ENCODE peak calls at places on chromosomes 7 and 10, in nine cellular contexts. One of them, this sample, is unnamed.

GRCh38 chr10:113594673-113595072 is 41.8 kb downstream of the HABP2 start:
- DNase-seq in MM.1S: no peak
- DNase-seq in epithelial cell of esophagus: no peak
- DNase-seq in GM13976: no peak
- DNase-seq in RWPE1: no peak
- DNase-seq in activated B cell treated with CpG ODN at 0.5 μM for 24 hours: no peak
- DNase-seq in LNCaP clone FGC: no peak
- DNase-seq in foreskin fibroblast: no peak
- DNase-seq in AG04450: no peak
- DNase-seq in this sample: no peak

GRCh38 chr7:69695998-69696657 is 97.9 kb downstream of the AUTS2 start:
- DNase-seq in activated B cell treated with CpG ODN at 0.5 μM for 24 hours: no peak
- DNase-seq in foreskin fibroblast: no peak
- DNase-seq in MM.1S: peak; percentile 87
- DNase-seq in LNCaP clone FGC: no peak
- DNase-seq in RWPE1: no peak
- DNase-seq in AG04450: no peak
- DNase-seq in GM13976: peak; percentile 58
- DNase-seq in epithelial cell of esophagus: no peak
- DNase-seq in this sample: no peak

GRCh38 chr7:93923946-93924345 is 2.4 kb downstream of the GNG11 start:
- DNase-seq in epithelial cell of esophagus: no peak
- DNase-seq in foreskin fibroblast: peak; percentile 39
- DNase-seq in GM13976: no peak
- DNase-seq in activated B cell treated with CpG ODN at 0.5 μM for 24 hours: no peak
- DNase-seq in RWPE1: no peak
- DNase-seq in LNCaP clone FGC: no peak
- DNase-seq in AG04450: no peak
- DNase-seq in MM.1S: no peak
- DNase-seq in this sample: no peak

GRCh38 chr7:111486472-111487142 is 75.7 kb downstream of the IMMP2L start:
- DNase-seq in activated B cell treated with CpG ODN at 0.5 μM for 24 hours: no peak
- DNase-seq in LNCaP clone FGC: peak; percentile 65
- DNase-seq in AG04450: peak; percentile 23
- DNase-seq in epithelial cell of esophagus: peak; percentile 61
- DNase-seq in RWPE1: peak; percentile 48
- DNase-seq in foreskin fibroblast: peak; percentile 76
- DNase-seq in MM.1S: peak; percentile 53
- DNase-seq in GM13976: peak; percentile 56
- DNase-seq in this sample: peak; percentile 19

GRCh38 chr7:151247611-151248176 is 800 bp downstream of the SMARCD3 start:
- DNase-seq in GM13976: no peak
- DNase-seq in AG04450: no peak
- DNase-seq in MM.1S: no peak
- DNase-seq in epithelial cell of esophagus: no peak
- DNase-seq in foreskin fibroblast: peak; percentile 62
- DNase-seq in LNCaP clone FGC: no peak
- DNase-seq in RWPE1: no peak
- DNase-seq in activated B cell treated with CpG ODN at 0.5 μM for 24 hours: no peak
- DNase-seq in this sample: no peak

GRCh38 chr10:104980401-104980800 is 339.3 kb downstream of the SORCS3 start:
- DNase-seq in foreskin fibroblast: no peak
- DNase-seq in MM.1S: no peak
- DNase-seq in RWPE1: no peak
- DNase-seq in activated B cell treated with CpG ODN at 0.5 μM for 24 hours: no peak
- DNase-seq in LNCaP clone FGC: no peak
- DNase-seq in AG04450: no peak
- DNase-seq in epithelial cell of esophagus: no peak
- DNase-seq in GM13976: no peak
- DNase-seq in this sample: no peak

GRCh38 chr10:50385610-50386009 is 134.3 kb upstream of the ASAH2 start:
- DNase-seq in RWPE1: no peak
- DNase-seq in MM.1S: no peak
- DNase-seq in epithelial cell of esophagus: peak; percentile 65
- DNase-seq in foreskin fibroblast: peak; percentile 65
- DNase-seq in AG04450: no peak
- DNase-seq in activated B cell treated with CpG ODN at 0.5 μM for 24 hours: no peak
- DNase-seq in GM13976: no peak
- DNase-seq in LNCaP clone FGC: no peak
- DNase-seq in this sample: no peak

GRCh38 chr10:124944982-124945381 is 3.1 kb downstream of the ZRANB1 start:
- DNase-seq in LNCaP clone FGC: no peak
- DNase-seq in RWPE1: no peak
- DNase-seq in activated B cell treated with CpG ODN at 0.5 μM for 24 hours: no peak
- DNase-seq in AG04450: no peak
- DNase-seq in foreskin fibroblast: peak; percentile 54
- DNase-seq in epithelial cell of esophagus: no peak
- DNase-seq in MM.1S: no peak
- DNase-seq in GM13976: no peak
- DNase-seq in this sample: no peak

GRCh38 chr10:131724891-131725735 is 175.7 kb upstream of the PPP2R2D start:
- DNase-seq in epithelial cell of esophagus: no peak
- DNase-seq in foreskin fibroblast: no peak
- DNase-seq in activated B cell treated with CpG ODN at 0.5 μM for 24 hours: no peak
- DNase-seq in MM.1S: no peak
- DNase-seq in GM13976: peak; percentile 15
- DNase-seq in LNCaP clone FGC: no peak
- DNase-seq in RWPE1: no peak
- DNase-seq in AG04450: no peak
- DNase-seq in this sample: no peak

GRCh38 chr7:28086198-28086597 is 94.4 kb downstream of the JAZF1 start:
- DNase-seq in RWPE1: no peak
- DNase-seq in epithelial cell of esophagus: no peak
- DNase-seq in foreskin fibroblast: no peak
- DNase-seq in AG04450: no peak
- DNase-seq in MM.1S: peak; percentile 65
- DNase-seq in LNCaP clone FGC: no peak
- DNase-seq in activated B cell treated with CpG ODN at 0.5 μM for 24 hours: no peak
- DNase-seq in GM13976: no peak
- DNase-seq in this sample: no peak

GRCh38 chr7:101218236-101219130 is 518 bp downstream of the ZNHIT1 start:
- DNase-seq in activated B cell treated with CpG ODN at 0.5 μM for 24 hours: no peak
- DNase-seq in RWPE1: no peak
- DNase-seq in epithelial cell of esophagus: no peak
- DNase-seq in AG04450: no peak
- DNase-seq in LNCaP clone FGC: no peak
- DNase-seq in foreskin fibroblast: no peak
- DNase-seq in GM13976: no peak
- DNase-seq in MM.1S: no peak
- DNase-seq in this sample: no peak

GRCh38 chr7:101217388-101218235 is at the start of the genes PLOD3 and ZNHIT1:
- DNase-seq in AG04450: peak; percentile 95
- DNase-seq in foreskin fibroblast: peak; percentile 98
- DNase-seq in RWPE1: peak; percentile 98
- DNase-seq in activated B cell treated with CpG ODN at 0.5 μM for 24 hours: peak; percentile 82
- DNase-seq in LNCaP clone FGC: peak; percentile 93
- DNase-seq in epithelial cell of esophagus: peak; percentile 97
- DNase-seq in MM.1S: peak; percentile 99
- DNase-seq in GM13976: peak; percentile 99
- DNase-seq in this sample: peak; percentile 96

GRCh38 chr7:101220295-101220694 is 2.3 kb downstream of the ZNHIT1 start:
- DNase-seq in RWPE1: no peak
- DNase-seq in activated B cell treated with CpG ODN at 0.5 μM for 24 hours: no peak
- DNase-seq in AG04450: no peak
- DNase-seq in epithelial cell of esophagus: no peak
- DNase-seq in MM.1S: no peak
- DNase-seq in GM13976: no peak
- DNase-seq in LNCaP clone FGC: no peak
- DNase-seq in foreskin fibroblast: no peak
- DNase-seq in this sample: no peak

GRCh38 chr7:101216001-101216859 is 1.2 kb downstream of the PLOD3 start:
- DNase-seq in RWPE1: no peak
- DNase-seq in GM13976: no peak
- DNase-seq in AG04450: no peak
- DNase-seq in MM.1S: no peak
- DNase-seq in foreskin fibroblast: peak; percentile 58
- DNase-seq in LNCaP clone FGC: no peak
- DNase-seq in activated B cell treated with CpG ODN at 0.5 μM for 24 hours: no peak
- DNase-seq in epithelial cell of esophagus: no peak
- DNase-seq in this sample: no peak

DNA sequence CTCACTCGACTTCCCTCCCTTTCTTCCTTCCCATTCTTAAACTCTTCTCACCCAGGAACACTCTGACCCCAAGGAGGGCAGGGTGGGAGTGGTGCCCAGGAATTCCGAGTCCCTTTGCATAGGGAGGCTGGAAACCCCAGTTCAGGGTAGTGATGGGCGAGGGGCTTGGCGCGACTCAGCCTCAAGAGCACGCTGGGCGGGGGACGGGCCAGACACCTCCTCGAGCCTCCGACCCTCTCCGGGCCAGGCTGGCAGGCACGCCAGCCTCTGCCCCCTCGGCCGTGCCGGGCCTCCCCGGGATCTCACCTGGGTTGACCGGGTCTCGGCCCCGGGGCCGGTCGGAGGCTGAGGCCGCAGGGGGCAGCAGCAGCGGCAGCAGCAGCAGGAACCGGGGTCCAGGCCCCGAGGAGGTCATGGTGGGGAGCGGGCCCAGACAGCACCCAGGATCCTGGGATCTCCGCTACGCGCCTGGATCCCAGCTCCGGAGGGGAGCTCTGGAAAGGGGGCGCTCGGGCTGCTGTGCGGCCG is 457 bp downstream of the PLOD3 start:
- DNase-seq in AG04450: no peak
- DNase-seq in LNCaP clone FGC: no peak
- DNase-seq in GM13976: no peak
- DNase-seq in activated B cell treated with CpG ODN at 0.5 μM for 24 hours: no peak
- DNase-seq in epithelial cell of esophagus: no peak
- DNase-seq in MM.1S: no peak
- DNase-seq in RWPE1: no peak
- DNase-seq in foreskin fibroblast: no peak
- DNase-seq in this sample: no peak
- TF ChIP-seq CTCF in AG04450: no peak
- TF ChIP-seq CTCF in LNCaP clone FGC: no peak
- TF ChIP-seq CTCF in GM13976: no peak
- TF ChIP-seq CTCF in activated B cell treated with CpG ODN at 0.5 μM for 24 hours: no peak
- TF ChIP-seq CTCF in epithelial cell of esophagus: no peak
- TF ChIP-seq CTCF in MM.1S: peak; percentile 20
- TF ChIP-seq CTCF in RWPE1: no peak
- TF ChIP-seq CTCF in foreskin fibroblast: peak; percentile 30
- TF ChIP-seq CTCF in this sample: no peak

GRCh38 chr7:73852500-73852899 is 8.5 kb upstream of the TMEM270 start:
- DNase-seq in foreskin fibroblast: no peak
- DNase-seq in MM.1S: no peak
- DNase-seq in RWPE1: no peak
- DNase-seq in epithelial cell of esophagus: no peak
- DNase-seq in activated B cell treated with CpG ODN at 0.5 μM for 24 hours: no peak
- DNase-seq in GM13976: no peak
- DNase-seq in AG04450: no peak
- DNase-seq in LNCaP clone FGC: no peak
- DNase-seq in this sample: no peak
- TF ChIP-seq CTCF in foreskin fibroblast: no peak
- TF ChIP-seq CTCF in MM.1S: no peak
- TF ChIP-seq CTCF in RWPE1: no peak
- TF ChIP-seq CTCF in epithelial cell of esophagus: no peak
- TF ChIP-seq CTCF in activated B cell treated with CpG ODN at 0.5 μM for 24 hours: no peak
- TF ChIP-seq CTCF in GM13976: no peak
- TF ChIP-seq CTCF in AG04450: no peak
- TF ChIP-seq CTCF in LNCaP clone FGC: no peak
- TF ChIP-seq CTCF in this sample: no peak

GRCh38 chr7:149788300-149788851 is 15.0 kb upstream of the ZNF467 start:
- DNase-seq in foreskin fibroblast: no peak
- DNase-seq in epithelial cell of esophagus: no peak
- DNase-seq in AG04450: no peak
- DNase-seq in RWPE1: no peak
- DNase-seq in activated B cell treated with CpG ODN at 0.5 μM for 24 hours: no peak
- DNase-seq in GM13976: no peak
- DNase-seq in MM.1S: no peak
- DNase-seq in LNCaP clone FGC: no peak
- DNase-seq in this sample: no peak

GRCh38 chr7:149789101-149789500 is 15.7 kb upstream of the ZNF467 start:
- DNase-seq in RWPE1: no peak
- DNase-seq in activated B cell treated with CpG ODN at 0.5 μM for 24 hours: no peak
- DNase-seq in GM13976: no peak
- DNase-seq in LNCaP clone FGC: no peak
- DNase-seq in epithelial cell of esophagus: no peak
- DNase-seq in MM.1S: no peak
- DNase-seq in AG04450: no peak
- DNase-seq in foreskin fibroblast: no peak
- DNase-seq in this sample: no peak

GRCh38 chr7:149790754-149791360 is 17.5 kb upstream of the ZNF467 start:
- DNase-seq in LNCaP clone FGC: no peak
- DNase-seq in MM.1S: no peak
- DNase-seq in AG04450: no peak
- DNase-seq in foreskin fibroblast: no peak
- DNase-seq in epithelial cell of esophagus: no peak
- DNase-seq in activated B cell treated with CpG ODN at 0.5 μM for 24 hours: no peak
- DNase-seq in RWPE1: no peak
- DNase-seq in GM13976: no peak
- DNase-seq in this sample: no peak

GRCh38 chr7:149791411-149792219 is 18.2 kb upstream of the ZNF467 start:
- DNase-seq in activated B cell treated with CpG ODN at 0.5 μM for 24 hours: no peak
- DNase-seq in foreskin fibroblast: no peak
- DNase-seq in epithelial cell of esophagus: no peak
- DNase-seq in MM.1S: no peak
- DNase-seq in AG04450: no peak
- DNase-seq in GM13976: no peak
- DNase-seq in RWPE1: no peak
- DNase-seq in LNCaP clone FGC: no peak
- DNase-seq in this sample: no peak

DNA sequence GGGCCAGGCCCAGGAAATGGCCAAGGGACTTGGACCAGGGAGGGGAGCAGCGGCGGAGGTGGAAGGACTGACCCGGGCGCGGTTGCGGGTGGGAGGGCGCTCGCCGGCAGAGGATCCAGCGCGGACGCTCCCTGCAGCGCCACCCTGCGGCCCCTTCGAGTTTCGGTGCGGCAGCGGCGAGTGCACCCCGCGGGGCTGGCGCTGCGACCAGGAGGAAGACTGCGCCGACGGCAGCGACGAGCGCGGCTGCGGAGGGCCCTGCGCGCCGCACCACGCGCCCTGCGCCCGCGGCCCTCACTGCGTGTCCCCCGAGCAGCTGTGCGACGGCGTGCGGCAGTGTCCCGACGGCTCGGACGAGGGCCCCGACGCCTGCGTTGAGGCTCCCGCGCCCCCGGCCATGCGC is 16.8 kb upstream of the ZNF467 start:
- DNase-seq in LNCaP clone FGC: no peak
- DNase-seq in AG04450: no peak
- DNase-seq in foreskin fibroblast: peak; percentile 39
- DNase-seq in GM13976: peak; percentile 62
- DNase-seq in RWPE1: no peak
- DNase-seq in epithelial cell of esophagus: peak; percentile 18
- DNase-seq in activated B cell treated with CpG ODN at 0.5 μM for 24 hours: no peak
- DNase-seq in MM.1S: no peak
- DNase-seq in this sample: no peak
- TF ChIP-seq CTCF in LNCaP clone FGC: no peak
- TF ChIP-seq CTCF in AG04450: peak; percentile 18
- TF ChIP-seq CTCF in foreskin fibroblast: peak; percentile 19
- TF ChIP-seq CTCF in GM13976: peak; percentile 4
- TF ChIP-seq CTCF in RWPE1: peak; percentile 38
- TF ChIP-seq CTCF in epithelial cell of esophagus: no peak
- TF ChIP-seq CTCF in activated B cell treated with CpG ODN at 0.5 μM for 24 hours: no peak
- TF ChIP-seq CTCF in MM.1S: no peak
- TF ChIP-seq CTCF in this sample: peak; percentile 21

GRCh38 chr10:43380610-43381222 is 9.3 kb downstream of the FXYD4 start:
- DNase-seq in LNCaP clone FGC: no peak
- DNase-seq in foreskin fibroblast: peak; percentile 52
- DNase-seq in GM13976: no peak
- DNase-seq in RWPE1: peak; percentile 34
- DNase-seq in epithelial cell of esophagus: no peak
- DNase-seq in activated B cell treated with CpG ODN at 0.5 μM for 24 hours: no peak
- DNase-seq in AG04450: no peak
- DNase-seq in MM.1S: no peak
- DNase-seq in this sample: no peak
- TF ChIP-seq CTCF in LNCaP clone FGC: no peak
- TF ChIP-seq CTCF in foreskin fibroblast: peak; percentile 9
- TF ChIP-seq CTCF in GM13976: no peak
- TF ChIP-seq CTCF in RWPE1: no peak
- TF ChIP-seq CTCF in epithelial cell of esophagus: peak; percentile 4
- TF ChIP-seq CTCF in activated B cell treated with CpG ODN at 0.5 μM for 24 hours: no peak
- TF ChIP-seq CTCF in AG04450: peak; percentile 35
- TF ChIP-seq CTCF in MM.1S: peak; percentile 16
- TF ChIP-seq CTCF in this sample: no peak

GRCh38 chr10:93746844-93747284 is 10.9 kb upstream of the LGI1 start:
- DNase-seq in RWPE1: peak; percentile 96
- DNase-seq in epithelial cell of esophagus: peak; percentile 95
- DNase-seq in LNCaP clone FGC: no peak
- DNase-seq in foreskin fibroblast: peak; percentile 97
- DNase-seq in activated B cell treated with CpG ODN at 0.5 μM for 24 hours: no peak
- DNase-seq in AG04450: peak; percentile 65
- DNase-seq in GM13976: no peak
- DNase-seq in MM.1S: peak; percentile 30
- DNase-seq in this sample: peak; percentile 75
- TF ChIP-seq CTCF in RWPE1: no peak
- TF ChIP-seq CTCF in epithelial cell of esophagus: peak; percentile 40
- TF ChIP-seq CTCF in LNCaP clone FGC: peak; percentile 18
- TF ChIP-seq CTCF in foreskin fibroblast: no peak
- TF ChIP-seq CTCF in activated B cell treated with CpG ODN at 0.5 μM for 24 hours: no peak
- TF ChIP-seq CTCF in AG04450: peak; percentile 3
- TF ChIP-seq CTCF in GM13976: no peak
- TF ChIP-seq CTCF in MM.1S: peak; percentile 55
- TF ChIP-seq CTCF in this sample: peak; percentile 7

This sample was measured in AG09319.